ENCODE peak calls at places on chromosome 12, in six cellular contexts. One of them, this sample, is unnamed. For H3K4me1, the result is how much of the 10 kb centered on the place peaks cover.

GRCh38 chr12:25699454-25699853 is 146.4 kb upstream of the LMNTD1 start:
- DNase-seq in CD4-positive, alpha-beta memory T cell: no peak
- DNase-seq in SJSA1: no peak
- DNase-seq in A673: no peak
- DNase-seq in colonic mucosa: no peak
- DNase-seq in neuronal stem cell: no peak
- DNase-seq in this sample: no peak

GRCh38 chr12:75564398-75564797 is 53.0 kb upstream of the KRR1 start:
- DNase-seq in CD4-positive, alpha-beta memory T cell: no peak
- DNase-seq in SJSA1: no peak
- DNase-seq in A673: no peak
- DNase-seq in colonic mucosa: no peak
- DNase-seq in neuronal stem cell: no peak
- DNase-seq in this sample: no peak

GRCh38 chr12:95117178-95117599 is 43.8 kb upstream of the NR2C1 start:
- DNase-seq in CD4-positive, alpha-beta memory T cell: peak
- DNase-seq in SJSA1: peak
- DNase-seq in A673: peak
- DNase-seq in colonic mucosa: peak
- DNase-seq in neuronal stem cell: peak
- DNase-seq in this sample: no peak

GRCh38 chr12:22598141-22598762 is 26.7 kb upstream of the ETNK1 start:
- DNase-seq in CD4-positive, alpha-beta memory T cell: no peak
- DNase-seq in SJSA1: no peak
- DNase-seq in A673: no peak
- DNase-seq in colonic mucosa: no peak
- DNase-seq in neuronal stem cell: no peak
- DNase-seq in this sample: no peak

GRCh38 chr12:78293039-78293686 is 462.5 kb downstream of the NAV3 start:
- DNase-seq in CD4-positive, alpha-beta memory T cell: no peak
- DNase-seq in SJSA1: peak
- DNase-seq in A673: no peak
- DNase-seq in colonic mucosa: peak
- DNase-seq in neuronal stem cell: no peak
- DNase-seq in this sample: peak

GRCh38 chr12:101209319-101210302 is at the start of gene SLC5A8:
- DNase-seq in CD4-positive, alpha-beta memory T cell: no peak
- DNase-seq in SJSA1: no peak
- DNase-seq in A673: peak
- DNase-seq in colonic mucosa: no peak
- DNase-seq in neuronal stem cell: no peak
- DNase-seq in this sample: peak

GRCh38 chr12:129080413-129080812 is 227.1 kb downstream of the GLT1D1 start:
- DNase-seq in CD4-positive, alpha-beta memory T cell: no peak
- DNase-seq in SJSA1: no peak
- DNase-seq in A673: no peak
- DNase-seq in colonic mucosa: no peak
- DNase-seq in neuronal stem cell: no peak
- DNase-seq in this sample: no peak

GRCh38 chr12:116551619-116551951 is 7.6 kb upstream of the MAP1LC3B2 start:
- DNase-seq in CD4-positive, alpha-beta memory T cell: no peak
- DNase-seq in SJSA1: no peak
- DNase-seq in A673: no peak
- DNase-seq in colonic mucosa: no peak
- DNase-seq in neuronal stem cell: no peak
- DNase-seq in this sample: no peak

GRCh38 chr12:2262449-2262848 is 209.7 kb downstream of the CACNA1C start:
- DNase-seq in CD4-positive, alpha-beta memory T cell: no peak
- DNase-seq in SJSA1: no peak
- DNase-seq in A673: no peak
- DNase-seq in colonic mucosa: no peak
- DNase-seq in neuronal stem cell: no peak
- DNase-seq in this sample: no peak

GRCh38 chr12:111430418-111431353 is 25.0 kb downstream of the SH2B3 start:
- DNase-seq in CD4-positive, alpha-beta memory T cell: peak
- DNase-seq in SJSA1: no peak
- DNase-seq in A673: no peak
- DNase-seq in colonic mucosa: no peak
- DNase-seq in neuronal stem cell: no peak
- DNase-seq in this sample: peak

GRCh38 chr12:62263956-62264355 is 3.8 kb downstream of the USP15 start:
- DNase-seq in CD4-positive, alpha-beta memory T cell: no peak
- DNase-seq in SJSA1: no peak
- DNase-seq in A673: no peak
- DNase-seq in colonic mucosa: no peak
- DNase-seq in neuronal stem cell: no peak
- DNase-seq in this sample: no peak

GRCh38 chr12:110228756-110229155 is 52.3 kb upstream of the ATP2A2 start:
- DNase-seq in CD4-positive, alpha-beta memory T cell: no peak
- DNase-seq in SJSA1: no peak
- DNase-seq in A673: no peak
- DNase-seq in colonic mucosa: no peak
- DNase-seq in neuronal stem cell: no peak
- DNase-seq in this sample: no peak
- H3K27ac ChIP-seq in CD4-positive, alpha-beta memory T cell: no peak
- H3K27ac ChIP-seq in SJSA1: no peak
- H3K27ac ChIP-seq in A673: no peak
- H3K27ac ChIP-seq in colonic mucosa: no peak
- H3K27ac ChIP-seq in neuronal stem cell: no peak
- H3K27ac ChIP-seq in this sample: no peak

GRCh38 chr12:123143753-123144461 is 7.0 kb downstream of the PITPNM2 start:
- DNase-seq in CD4-positive, alpha-beta memory T cell: no peak
- DNase-seq in SJSA1: no peak
- DNase-seq in A673: no peak
- DNase-seq in colonic mucosa: no peak
- DNase-seq in neuronal stem cell: no peak
- DNase-seq in this sample: no peak

GRCh38 chr12:123142948-123143752 is 7.7 kb downstream of the PITPNM2 start:
- DNase-seq in CD4-positive, alpha-beta memory T cell: no peak
- DNase-seq in SJSA1: no peak
- DNase-seq in A673: no peak
- DNase-seq in colonic mucosa: peak
- DNase-seq in neuronal stem cell: no peak
- DNase-seq in this sample: no peak

GRCh38 chr12:123142518-123142840 is 8.4 kb downstream of the PITPNM2 start:
- DNase-seq in CD4-positive, alpha-beta memory T cell: no peak
- DNase-seq in SJSA1: no peak
- DNase-seq in A673: no peak
- DNase-seq in colonic mucosa: no peak
- DNase-seq in neuronal stem cell: no peak
- DNase-seq in this sample: no peak

GRCh38 chr12:123148223-123148622 is 2.7 kb downstream of the PITPNM2 start:
- DNase-seq in CD4-positive, alpha-beta memory T cell: no peak
- DNase-seq in SJSA1: no peak
- DNase-seq in A673: no peak
- DNase-seq in colonic mucosa: no peak
- DNase-seq in neuronal stem cell: no peak
- DNase-seq in this sample: no peak

GRCh38 chr12:123145211-123145610 is 5.7 kb downstream of the PITPNM2 start:
- DNase-seq in CD4-positive, alpha-beta memory T cell: no peak
- DNase-seq in SJSA1: no peak
- DNase-seq in A673: no peak
- DNase-seq in colonic mucosa: no peak
- DNase-seq in neuronal stem cell: no peak
- DNase-seq in this sample: no peak
- H3K4me1 ChIP-seq in CD4-positive, alpha-beta memory T cell: under half
- H3K4me1 ChIP-seq in SJSA1: under half
- H3K4me1 ChIP-seq in A673: under half
- H3K4me1 ChIP-seq in colonic mucosa: under half
- H3K4me1 ChIP-seq in neuronal stem cell: under half
- H3K4me1 ChIP-seq in this sample: under half

GRCh38 chr12:8914716-8915526 is 612 bp downstream of the PHC1 start:
- DNase-seq in CD4-positive, alpha-beta memory T cell: peak
- DNase-seq in SJSA1: peak
- DNase-seq in A673: peak
- DNase-seq in colonic mucosa: peak
- DNase-seq in neuronal stem cell: peak
- DNase-seq in this sample: peak
- H3K27ac ChIP-seq in CD4-positive, alpha-beta memory T cell: peak
- H3K27ac ChIP-seq in SJSA1: no peak
- H3K27ac ChIP-seq in A673: no peak
- H3K27ac ChIP-seq in colonic mucosa: peak
- H3K27ac ChIP-seq in neuronal stem cell: peak
- H3K27ac ChIP-seq in this sample: peak

GRCh38 chr12:110105961-110106540 is 18.1 kb upstream of the IFT81 start:
- DNase-seq in CD4-positive, alpha-beta memory T cell: no peak
- DNase-seq in SJSA1: no peak
- DNase-seq in A673: no peak
- DNase-seq in colonic mucosa: no peak
- DNase-seq in neuronal stem cell: no peak
- DNase-seq in this sample: no peak
- H3K4me1 ChIP-seq in CD4-positive, alpha-beta memory T cell: under half
- H3K4me1 ChIP-seq in SJSA1: under half
- H3K4me1 ChIP-seq in A673: under half
- H3K4me1 ChIP-seq in colonic mucosa: under half
- H3K4me1 ChIP-seq in neuronal stem cell: under half
- H3K4me1 ChIP-seq in this sample: under half

GRCh38 chr12:53074999-53075370 is 4.2 kb downstream of the SPRYD3 start:
- DNase-seq in CD4-positive, alpha-beta memory T cell: no peak
- DNase-seq in SJSA1: no peak
- DNase-seq in A673: no peak
- DNase-seq in colonic mucosa: no peak
- DNase-seq in neuronal stem cell: no peak
- DNase-seq in this sample: no peak
- H3K27ac ChIP-seq in CD4-positive, alpha-beta memory T cell: no peak
- H3K27ac ChIP-seq in SJSA1: no peak
- H3K27ac ChIP-seq in A673: no peak
- H3K27ac ChIP-seq in colonic mucosa: no peak
- H3K27ac ChIP-seq in neuronal stem cell: no peak
- H3K27ac ChIP-seq in this sample: no peak

GRCh38 chr12:93777249-93777648 is 100.1 kb downstream of the CRADD start:
- DNase-seq in CD4-positive, alpha-beta memory T cell: no peak
- DNase-seq in SJSA1: peak
- DNase-seq in A673: no peak
- DNase-seq in colonic mucosa: no peak
- DNase-seq in neuronal stem cell: no peak
- DNase-seq in this sample: peak
- H3K4me1 ChIP-seq in CD4-positive, alpha-beta memory T cell: under half
- H3K4me1 ChIP-seq in SJSA1: under half
- H3K4me1 ChIP-seq in A673: under half
- H3K4me1 ChIP-seq in colonic mucosa: under half
- H3K4me1 ChIP-seq in neuronal stem cell: under half
- H3K4me1 ChIP-seq in this sample: under half

This sample was measured in osteoblast.